ENCODE peak calls at places on chromosomes 12 and 14, in seven cellular contexts. A, K, H, R, M, C and T are unnamed samples.

GRCh38 chr12:112877006-112877405 is 29.8 kb upstream of the OAS1 start:
- DNase-seq in A (no peak), K (no peak), H (no peak), R (no peak), M (no peak), C (no peak), T (no peak)

GRCh38 chr14:31949709-31950108 is 127.4 kb upstream of the ARHGAP5 start:
- DNase-seq in A (no peak), K (no peak), H (no peak), R (no peak), M (no peak), C (no peak), T (no peak)

GRCh38 chr12:110367209-110367864 is 36.2 kb downstream of the ANAPC7 start:
- DNase-seq in A (no peak), K (no peak), H (no peak), R (peak; percentile 61), M (no peak), C (no peak), T (no peak)

GRCh38 chr12:129589503-129589902 is 314.3 kb downstream of the TMEM132D start:
- DNase-seq in A (no peak), K (no peak), H (no peak), R (no peak), M (no peak), C (no peak), T (no peak)

GRCh38 chr12:26062566-26062965 is 62.3 kb downstream of the BHLHE41 start:
- DNase-seq in A (no peak), K (peak; percentile 58), H (no peak), R (no peak), M (no peak), C (no peak), T (no peak)

GRCh38 chr14:92551066-92551841 is 37.7 kb downstream of the RIN3 start:
- DNase-seq in A (no peak), K (no peak), H (no peak), R (no peak), M (no peak), C (no peak), T (no peak)

GRCh38 chr14:60381909-60382308 is 104.0 kb downstream of the C14orf39 start:
- DNase-seq in A (no peak), K (no peak), H (no peak), R (no peak), M (no peak), C (no peak), T (no peak)

GRCh38 chr12:24479131-24479530 is 469.8 kb downstream of the BCAT1 start:
- DNase-seq in A (no peak), K (no peak), H (no peak), R (no peak), M (no peak), C (no peak), T (no peak)

GRCh38 chr12:1502441-1502785 is 92.0 kb downstream of the FBXL14 start:
- DNase-seq in A (no peak), K (peak; percentile 43), H (no peak), R (no peak), M (no peak), C (no peak), T (no peak)

GRCh38 chr12:132305991-132306884 is 23.2 kb downstream of the GALNT9 start:
- DNase-seq in A (no peak), K (no peak), H (no peak), R (no peak), M (no peak), C (no peak), T (peak; percentile 35)
- H3K27ac ChIP-seq in A (no peak overlapping the region), K (no peak overlapping the region), H (no peak overlapping the region), R (no peak overlapping the region), M (no peak overlapping the region), C (no peak overlapping the region), T (no peak overlapping the region)

DNA sequence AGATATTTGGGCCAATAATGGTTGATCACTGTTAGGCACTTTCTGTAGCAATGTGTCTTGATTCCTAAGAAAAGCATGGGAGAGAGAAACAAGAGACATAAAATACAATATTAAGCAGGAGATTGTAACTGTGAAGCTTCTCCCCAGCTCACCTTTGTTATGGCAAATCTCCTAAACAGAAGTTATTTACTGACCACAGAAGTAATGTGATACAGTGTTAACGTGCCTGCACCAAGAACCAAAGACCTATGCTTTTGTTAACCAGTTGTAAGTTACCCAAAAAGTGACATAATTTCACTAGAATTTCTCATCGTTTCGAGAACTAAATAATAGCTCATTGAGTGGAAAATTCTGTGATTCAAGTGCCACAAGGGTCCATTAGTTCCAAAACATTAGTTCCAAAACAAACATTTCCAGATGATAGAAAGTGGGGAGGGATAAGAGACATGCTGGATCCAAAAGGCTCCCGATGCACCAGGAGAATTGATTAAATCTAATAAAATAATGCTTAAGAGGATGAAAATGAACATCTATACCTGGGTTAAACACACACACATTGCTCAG is 14.3 kb downstream of the RERG start:
- DNase-seq in A (no peak), K (no peak), H (no peak), R (no peak), M (no peak), C (no peak), T (no peak)
- H3K27ac ChIP-seq in A (peak overlapping the region; percentile 83), K (no peak overlapping the region), H (no peak overlapping the region), R (peak overlapping the region; percentile 88), M (no peak overlapping the region), C (no peak overlapping the region), T (peak overlapping the region; percentile 14)

GRCh38 chr14:23093526-23093925 is 1.4 kb downstream of the ACIN1 start:
- DNase-seq in A (no peak), K (no peak), H (no peak), R (no peak), M (no peak), C (no peak), T (no peak)
- H3K27ac ChIP-seq in A (peak overlapping the region; percentile 99), K (no peak overlapping the region), H (no peak overlapping the region), R (no peak overlapping the region), M (no peak overlapping the region), C (no peak overlapping the region), T (no peak overlapping the region)

GRCh38 chr12:204261-204678 is 9.7 kb downstream of the SLC6A12 start:
- DNase-seq in A (no peak), K (no peak), H (no peak), R (no peak), M (no peak), C (no peak), T (no peak)

GRCh38 chr12:205026-205425 is 8.9 kb downstream of the SLC6A12 start:
- DNase-seq in A (no peak), K (no peak), H (no peak), R (no peak), M (no peak), C (peak; percentile 71), T (no peak)

GRCh38 chr12:203074-203461 is 10.9 kb downstream of the SLC6A12 start:
- DNase-seq in A (no peak), K (no peak), H (no peak), R (no peak), M (no peak), C (no peak), T (no peak)

GRCh38 chr12:202081-202731 is 11.8 kb downstream of the SLC6A12 start:
- DNase-seq in A (no peak), K (no peak), H (no peak), R (no peak), M (no peak), C (peak; percentile 83), T (peak; percentile 77)

DNA sequence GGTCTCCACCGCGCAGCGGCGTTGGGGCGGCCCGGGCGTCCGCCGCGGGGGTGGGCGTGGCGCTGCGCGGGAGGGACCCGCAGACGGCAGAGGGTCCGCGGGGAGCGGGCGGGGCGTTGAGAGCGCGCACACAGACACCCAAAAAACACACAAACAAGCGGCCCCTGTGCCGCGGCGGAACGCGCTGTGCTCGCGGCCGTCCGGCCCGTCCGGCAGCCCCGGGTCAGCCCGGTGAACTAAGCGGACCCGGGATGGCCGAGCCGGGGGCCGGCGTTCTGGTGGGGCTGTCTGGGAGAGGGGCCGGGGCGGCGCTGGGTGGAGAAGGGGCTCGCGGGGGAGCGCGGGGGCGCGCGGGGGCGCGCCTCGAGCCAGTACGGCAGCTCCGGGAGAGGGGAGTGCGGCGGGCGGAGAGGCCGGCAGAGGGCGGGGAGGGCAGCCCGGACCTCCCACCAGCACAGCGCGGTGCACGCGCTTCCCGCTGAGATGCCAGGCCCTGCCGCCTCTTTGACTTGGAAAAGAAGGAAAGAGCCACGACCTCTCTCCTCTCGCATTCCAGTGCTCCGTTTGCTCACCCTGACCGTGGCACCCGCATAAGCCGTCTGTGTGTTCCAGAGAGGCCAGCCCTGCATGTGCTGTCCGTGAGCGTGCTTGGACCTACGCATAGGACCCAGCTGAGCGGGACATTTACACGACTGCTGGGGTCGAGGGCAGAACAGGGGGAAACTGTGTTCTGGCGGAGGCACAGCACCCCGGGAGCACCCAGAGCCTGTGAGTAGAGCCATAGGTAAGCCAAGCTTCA is 10.3 kb downstream of the SLC6A12 start:
- DNase-seq in A (no peak), K (peak; percentile 31), H (no peak), R (no peak), M (no peak), C (no peak), T (no peak)
- H3K27ac ChIP-seq in A (no peak overlapping the region), K (no peak overlapping the region), H (no peak overlapping the region), R (no peak overlapping the region), M (no peak overlapping the region), C (no peak overlapping the region), T (no peak overlapping the region)

GRCh38 chr14:22509036-22509709 is 79.9 kb downstream of the DAD1 start:
- DNase-seq in A (no peak), K (no peak), H (no peak), R (no peak), M (no peak), C (no peak), T (no peak)
- H3K27ac ChIP-seq in A (peak overlapping the region; percentile 80), K (no peak overlapping the region), H (no peak overlapping the region), R (no peak overlapping the region), M (no peak overlapping the region), C (no peak overlapping the region), T (no peak overlapping the region)

DNA sequence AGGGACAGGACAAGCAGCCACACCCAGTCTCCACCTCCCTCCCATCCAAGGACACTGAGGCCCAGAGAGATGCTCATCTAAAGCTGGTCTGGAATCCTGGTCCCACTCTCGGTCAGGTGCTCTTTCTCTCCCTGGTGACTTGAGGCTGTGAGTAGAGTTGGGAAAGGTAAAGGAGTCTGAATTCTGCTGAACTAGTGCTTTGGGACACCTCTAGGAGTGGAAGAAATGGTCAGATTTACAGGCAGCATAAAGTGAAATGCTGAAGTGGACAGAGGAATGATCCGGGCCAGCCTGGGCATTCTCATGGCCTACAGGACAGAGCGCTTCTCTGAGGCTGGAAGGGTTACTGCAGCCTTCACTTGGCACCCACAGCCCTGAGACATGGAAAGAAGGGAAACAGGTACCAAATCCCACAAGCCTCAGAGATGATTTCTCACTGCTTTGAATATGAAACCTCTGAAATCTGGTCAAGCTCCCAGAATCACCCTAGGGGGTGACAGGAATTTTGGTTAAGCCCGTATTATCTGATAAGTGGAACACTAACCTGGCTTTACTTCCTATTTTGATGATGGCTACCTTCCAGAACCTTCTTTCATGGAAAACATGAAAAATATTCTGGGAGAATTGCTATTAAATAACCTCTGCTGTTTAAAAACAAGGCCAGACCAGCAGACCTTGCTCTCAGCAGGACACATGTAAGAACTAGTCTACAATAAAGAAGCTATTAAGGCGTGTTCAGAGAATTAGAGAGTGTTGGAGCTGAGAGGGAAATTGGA is 281.7 kb downstream of the ZFP36L1 start:
- DNase-seq in A (peak; percentile 67), K (no peak), H (no peak), R (no peak), M (no peak), C (no peak), T (no peak)
- H3K27ac ChIP-seq in A (peak overlapping the region; percentile 92), K (peak overlapping the region; percentile 89), H (no peak overlapping the region), R (peak overlapping the region; percentile 14), M (peak overlapping the region; percentile 46), C (no peak overlapping the region), T (peak overlapping the region; percentile 25)

GRCh38 chr14:91232052-91232451 is 12.5 kb downstream of the GPR68 start:
- DNase-seq in A (no peak), K (no peak), H (no peak), R (no peak), M (no peak), C (peak; percentile 59), T (no peak)
- H3K27ac ChIP-seq in A (no peak overlapping the region), K (no peak overlapping the region), H (no peak overlapping the region), R (no peak overlapping the region), M (peak overlapping the region; percentile 3), C (peak overlapping the region; percentile 49), T (peak overlapping the region; percentile 49)

GRCh38 chr14:99035712-99036593 is 236.0 kb downstream of the BCL11B start:
- DNase-seq in A (peak; percentile 74), K (peak; percentile 95), H (no peak), R (peak; percentile 78), M (peak; percentile 67), C (peak; percentile 62), T (peak; percentile 73)
- H3K27ac ChIP-seq in A (peak overlapping the region; percentile 56), K (no peak overlapping the region), H (no peak overlapping the region), R (peak overlapping the region; percentile 80), M (peak overlapping the region; percentile 17), C (peak overlapping the region; percentile 64), T (peak overlapping the region; percentile 65)